ENCODE peak calls at places on chromosomes 16 and 17, in ten cellular contexts. M, T, L, O, P, X, V, G, I and H are unnamed samples.

GRCh38 chr17:55391764-55392467 is 29.7 kb downstream of the MMD start:
- DNase-seq in M (no peak), T (no peak), L (no peak), O (no peak), P (no peak), X (no peak), V (no peak), G (no peak), I (no peak), H (no peak)

GRCh38 chr17:43526886-43527648 is 19.1 kb downstream of the ETV4 start:
- DNase-seq in M (no peak), T (peak; percentile 22), L (no peak), O (no peak), P (no peak), X (no peak), V (no peak), G (no peak), I (no peak), H (no peak)

GRCh38 chr17:6701719-6702118 is 11.4 kb downstream of the SLC13A5 start:
- DNase-seq in M (no peak), T (no peak), L (peak; percentile 14), O (peak; percentile 65), P (peak; percentile 48), X (no peak), V (no peak), G (no peak), I (no peak), H (no peak)

GRCh38 chr17:82929011-82929622 is 89.3 kb upstream of the ZNF750 start:
- DNase-seq in M (no peak), T (no peak), L (no peak), O (no peak), P (no peak), X (peak; percentile 49), V (no peak), G (no peak), I (no peak), H (no peak)

GRCh38 chr17:66398617-66399016 is 96.2 kb downstream of the PRKCA start:
- DNase-seq in M (no peak), T (no peak), L (no peak), O (no peak), P (no peak), X (no peak), V (no peak), G (no peak), I (peak; percentile 54), H (no peak)

GRCh38 chr17:64001091-64001579 is 3.0 kb downstream of the PRR29 start:
- DNase-seq in M (no peak), T (no peak), L (no peak), O (no peak), P (no peak), X (no peak), V (no peak), G (no peak), I (no peak), H (no peak)

GRCh38 chr16:89779231-89779912 is 37.1 kb downstream of the FANCA start:
- DNase-seq in M (no peak), T (no peak), L (no peak), O (no peak), P (no peak), X (no peak), V (no peak), G (no peak), I (no peak), H (no peak)

GRCh38 chr17:15185625-15185991 is 79.5 kb downstream of the PMP22 start:
- DNase-seq in M (no peak), T (peak; percentile 92), L (no peak), O (no peak), P (no peak), X (no peak), V (peak; percentile 93), G (no peak), I (no peak), H (no peak)